ENCODE peak calls at places on chromosomes 5 and 9, in seven cellular contexts. F is endothelial cell of umbilical vein, O is heart left ventricle, G is Peyer's patch, T is GM13977, S is A549, B is choroid plexus epithelial cell. L is an unnamed sample.

GRCh38 chr5:101045689-101046088 is 142.6 kb upstream of the ST8SIA4 start:
- DNase-seq in F (peak), O (no peak), G (no peak), T (peak), S (no peak), B (peak), L (peak)

GRCh38 chr5:136457390-136458094 is 92.2 kb upstream of the TRPC7 start:
- DNase-seq in F (no peak), O (peak), G (no peak), T (no peak), S (no peak), B (no peak), L (no peak)

GRCh38 chr9:87464110-87464991 is 33.3 kb upstream of the DAPK1 start:
- DNase-seq in F (peak), O (no peak), G (no peak), T (peak), S (no peak), B (peak), L (peak)

GRCh38 chr9:135575995-135576631 is 14.6 kb downstream of the PAEP start:
- DNase-seq in F (no peak), O (no peak), G (peak), T (no peak), S (no peak), B (no peak), L (no peak)

GRCh38 chr5:131396015-131396414 is 132.2 kb downstream of the CDC42SE2 start:
- DNase-seq in F (no peak), O (no peak), G (no peak), T (peak), S (no peak), B (no peak), L (no peak)

GRCh38 chr5:115977988-115978387 is 15.7 kb downstream of the LVRN start:
- DNase-seq in F (peak), O (no peak), G (no peak), T (no peak), S (no peak), B (peak), L (no peak)

GRCh38 chr5:127031147-127031862 is 947 bp upstream of the MARCHF3 start:
- DNase-seq in F (no peak), O (peak), G (no peak), T (peak), S (peak), B (no peak), L (no peak)

GRCh38 chr9:120868676-120869359 is 8.2 kb downstream of the PHF19 start:
- DNase-seq in F (peak), O (peak), G (peak), T (peak), S (peak), B (peak), L (peak)

GRCh38 chr5:132501961-132502931 is 11.7 kb upstream of the IRF1 start:
- DNase-seq in F (no peak), O (peak), G (peak), T (no peak), S (no peak), B (peak), L (no peak)

GRCh38 chr9:38107811-38108304 is 38.8 kb upstream of the SHB start:
- DNase-seq in F (no peak), O (no peak), G (no peak), T (no peak), S (no peak), B (no peak), L (no peak)

GRCh38 chr5:170143710-170144109 is 38.0 kb downstream of the FOXI1 start:
- DNase-seq in F (no peak), O (no peak), G (no peak), T (no peak), S (no peak), B (no peak), L (no peak)

GRCh38 chr5:67156976-67157583 is 39.5 kb downstream of the CD180 start:
- DNase-seq in F (peak), O (no peak), G (peak), T (peak), S (peak), B (peak), L (peak)

GRCh38 chr9:117835798-117836197 is 131.6 kb downstream of the TLR4 start:
- DNase-seq in F (no peak), O (no peak), G (no peak), T (peak), S (no peak), B (no peak), L (no peak)

GRCh38 chr9:111957856-111958631 is 61.4 kb downstream of the UGCG start:
- DNase-seq in F (peak), O (no peak), G (no peak), T (no peak), S (no peak), B (peak), L (peak)

GRCh38 chr5:17248999-17249634 is 31.7 kb downstream of the BASP1 start:
- DNase-seq in F (peak), O (no peak), G (no peak), T (no peak), S (peak), B (peak), L (peak)

GRCh38 chr5:140481758-140482157 is 65.7 kb upstream of the EIF4EBP3 start:
- DNase-seq in F (no peak), O (no peak), G (no peak), T (no peak), S (no peak), B (peak), L (peak)

GRCh38 chr5:151917931-151918330 is 6.7 kb downstream of the GLRA1 start:
- DNase-seq in F (no peak), O (no peak), G (no peak), T (no peak), S (no peak), B (no peak), L (no peak)

GRCh38 chr5:153148624-153148976 is 341.9 kb upstream of the GRIA1 start:
- DNase-seq in F (no peak), O (no peak), G (no peak), T (no peak), S (no peak), B (no peak), L (no peak)

GRCh38 chr9:70101265-70101664 is 57.6 kb downstream of the MAMDC2 start:
- DNase-seq in F (no peak), O (no peak), G (no peak), T (no peak), S (no peak), B (peak), L (no peak)

GRCh38 chr5:144101616-144102015 is 68.8 kb downstream of the YIPF5 start:
- DNase-seq in F (no peak), O (no peak), G (no peak), T (no peak), S (no peak), B (no peak), L (no peak)

GRCh38 chr5:39495294-39495693 is 70.5 kb upstream of the DAB2 start:
- DNase-seq in F (peak), O (no peak), G (no peak), T (no peak), S (no peak), B (peak), L (no peak)

GRCh38 chr5:6667648-6668047 is 34.4 kb downstream of the SRD5A1 start:
- DNase-seq in F (no peak), O (no peak), G (no peak), T (no peak), S (no peak), B (no peak), L (no peak)

GRCh38 chr5:180333661-180334060 is 19.5 kb downstream of the GFPT2 start:
- DNase-seq in F (peak), O (no peak), G (no peak), T (no peak), S (peak), B (peak), L (no peak)

GRCh38 chr9:127166651-127167524 is 44.5 kb upstream of the ANGPTL2 start:
- DNase-seq in F (no peak), O (no peak), G (peak), T (peak), S (no peak), B (no peak), L (peak)

GRCh38 chr9:82789155-82789824 is 273.7 kb downstream of the RASEF start:
- DNase-seq in F (no peak), O (no peak), G (no peak), T (no peak), S (no peak), B (no peak), L (no peak)

GRCh38 chr9:28001096-28001495 is 427.8 kb upstream of the C9orf72 start:
- DNase-seq in F (no peak), O (no peak), G (no peak), T (no peak), S (no peak), B (no peak), L (no peak)

GRCh38 chr9:22210936-22211335 is 201.8 kb upstream of the CDKN2B start:
- DNase-seq in F (no peak), O (no peak), G (no peak), T (no peak), S (no peak), B (peak), L (no peak)

GRCh38 chr5:66814146-66814991 is 218.2 kb downstream of the MAST4 start:
- DNase-seq in F (peak), O (no peak), G (peak), T (peak), S (peak), B (peak), L (peak)

GRCh38 chr5:96844476-96844990 is 31.8 kb upstream of the ERAP2 start:
- DNase-seq in F (no peak), O (no peak), G (no peak), T (no peak), S (no peak), B (peak), L (no peak)

GRCh38 chr9:36074870-36075532 is 38.3 kb downstream of the RECK start:
- DNase-seq in F (peak), O (peak), G (peak), T (no peak), S (no peak), B (peak), L (peak)

GRCh38 chr9:128175102-128175563 is 15.1 kb downstream of the BBLN start:
- DNase-seq in F (no peak), O (no peak), G (no peak), T (no peak), S (no peak), B (peak), L (no peak)

GRCh38 chr9:136949239-136949816 is 2.7 kb upstream of the LCN12 start:
- DNase-seq in F (no peak), O (no peak), G (peak), T (no peak), S (no peak), B (no peak), L (no peak)

GRCh38 chr5:141869514-141869913 is 8.7 kb downstream of the PCDH1 start:
- DNase-seq in F (no peak), O (no peak), G (peak), T (no peak), S (no peak), B (no peak), L (no peak)

GRCh38 chr9:136484153-136485048 is 1.6 kb upstream of the SEC16A start:
- DNase-seq in F (no peak), O (no peak), G (peak), T (no peak), S (no peak), B (no peak), L (no peak)

GRCh38 chr5:96434201-96434645 is 1.2 kb upstream of the PCSK1 start:
- DNase-seq in F (peak), O (peak), G (peak), T (peak), S (peak), B (peak), L (peak)

GRCh38 chr5:137858223-137858916 is 9.3 kb upstream of the MYOT start:
- DNase-seq in F (no peak), O (no peak), G (no peak), T (peak), S (no peak), B (peak), L (no peak)

GRCh38 chr9:96253059-96253696 is 48.8 kb downstream of the HSD17B3 start:
- DNase-seq in F (no peak), O (no peak), G (no peak), T (no peak), S (no peak), B (no peak), L (no peak)

GRCh38 chr9:98806394-98807069 is 938 bp upstream of the GALNT12 start:
- DNase-seq in F (no peak), O (no peak), G (peak), T (no peak), S (no peak), B (peak), L (no peak)
- TF ChIP-seq CTCF in F (no peak), O (no peak), G (peak), T (no peak), S (peak), B (peak), L (peak)

DNA sequence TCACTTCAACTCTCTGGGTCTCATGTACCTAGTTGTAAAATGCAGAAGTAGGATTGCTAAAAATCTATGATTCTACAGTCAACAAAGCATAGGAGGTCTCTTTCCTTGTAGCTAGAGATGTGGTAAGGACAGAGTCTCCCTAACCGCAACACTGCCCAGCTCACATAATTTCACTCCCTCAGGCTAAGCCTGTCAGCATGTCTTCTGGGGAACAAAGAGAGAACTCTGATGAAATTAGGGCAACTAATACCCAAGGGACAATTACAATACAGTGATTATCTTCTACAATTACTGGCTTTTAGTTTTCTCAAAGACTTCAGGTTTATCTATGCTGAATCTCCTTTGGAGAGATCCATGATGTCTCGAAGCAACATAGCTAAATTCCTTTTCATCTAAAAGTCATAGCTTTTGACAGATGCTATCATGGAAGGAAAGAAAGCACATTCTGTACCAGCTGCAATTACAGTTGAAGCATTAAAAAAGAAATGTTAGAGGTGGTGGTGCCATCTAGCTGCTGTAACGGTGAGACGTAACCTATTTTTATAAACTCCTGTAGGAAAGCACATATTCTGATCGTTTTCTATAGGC is 141.1 kb upstream of the TARS1 start:
- DNase-seq in F (peak), O (no peak), G (peak), T (peak), S (peak), B (peak), L (peak)
- TF ChIP-seq CTCF in F (peak), O (peak), G (peak), T (peak), S (peak), B (peak), L (peak)

GRCh38 chr5:72465068-72465467 is 42.1 kb downstream of the ZNF366 start:
- DNase-seq in F (no peak), O (no peak), G (no peak), T (no peak), S (no peak), B (no peak), L (no peak)

GRCh38 chr5:72464071-72464470 is 43.1 kb downstream of the ZNF366 start:
- DNase-seq in F (peak), O (no peak), G (no peak), T (no peak), S (no peak), B (no peak), L (no peak)

GRCh38 chr5:72460413-72460812 is 46.8 kb downstream of the ZNF366 start:
- DNase-seq in F (no peak), O (no peak), G (no peak), T (no peak), S (no peak), B (no peak), L (no peak)

GRCh38 chr5:72465601-72466563 is 41.3 kb downstream of the ZNF366 start:
- DNase-seq in F (peak), O (no peak), G (no peak), T (peak), S (no peak), B (peak), L (no peak)

GRCh38 chr5:72463499-72464052 is 43.6 kb downstream of the ZNF366 start:
- DNase-seq in F (peak), O (no peak), G (no peak), T (no peak), S (no peak), B (no peak), L (no peak)
- TF ChIP-seq CTCF in F (peak), O (no peak), G (no peak), T (no peak), S (no peak), B (peak), L (no peak)

GRCh38 chr9:88661759-88662158 is 126.8 kb downstream of the NXNL2 start:
- DNase-seq in F (peak), O (no peak), G (no peak), T (no peak), S (no peak), B (peak), L (peak)

GRCh38 chr9:88658311-88658822 is 123.4 kb downstream of the NXNL2 start:
- DNase-seq in F (no peak), O (peak), G (no peak), T (no peak), S (no peak), B (peak), L (peak)

GRCh38 chr9:88657893-88658292 is 122.9 kb downstream of the NXNL2 start:
- DNase-seq in F (no peak), O (no peak), G (no peak), T (no peak), S (no peak), B (peak), L (no peak)

GRCh38 chr9:88659126-88659525 is 124.1 kb downstream of the NXNL2 start:
- DNase-seq in F (no peak), O (no peak), G (no peak), T (no peak), S (no peak), B (no peak), L (no peak)

DNA sequence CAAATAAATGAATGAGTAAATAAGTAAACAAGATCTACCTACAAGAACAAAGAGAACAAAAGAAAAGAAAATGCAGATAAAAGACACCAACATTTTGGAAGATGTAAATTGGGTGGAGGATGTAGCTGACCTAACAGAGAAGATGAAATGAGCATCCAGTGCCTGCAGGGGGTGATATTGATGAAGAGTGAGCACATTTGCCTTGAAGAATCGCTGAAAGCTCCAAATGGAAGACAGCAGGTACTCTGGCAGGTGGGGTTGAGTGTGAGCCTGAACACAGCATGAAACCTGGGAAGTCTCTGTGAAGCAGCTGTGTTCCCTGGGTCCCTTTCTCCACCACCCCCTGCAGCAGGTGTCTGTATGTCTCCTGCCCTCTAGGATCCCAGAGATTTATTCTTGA is 125.6 kb downstream of the NXNL2 start:
- DNase-seq in F (peak), O (no peak), G (no peak), T (no peak), S (no peak), B (peak), L (peak)
- TF ChIP-seq CTCF in F (peak), O (peak), G (no peak), T (peak), S (peak), B (peak), L (peak)

DNA sequence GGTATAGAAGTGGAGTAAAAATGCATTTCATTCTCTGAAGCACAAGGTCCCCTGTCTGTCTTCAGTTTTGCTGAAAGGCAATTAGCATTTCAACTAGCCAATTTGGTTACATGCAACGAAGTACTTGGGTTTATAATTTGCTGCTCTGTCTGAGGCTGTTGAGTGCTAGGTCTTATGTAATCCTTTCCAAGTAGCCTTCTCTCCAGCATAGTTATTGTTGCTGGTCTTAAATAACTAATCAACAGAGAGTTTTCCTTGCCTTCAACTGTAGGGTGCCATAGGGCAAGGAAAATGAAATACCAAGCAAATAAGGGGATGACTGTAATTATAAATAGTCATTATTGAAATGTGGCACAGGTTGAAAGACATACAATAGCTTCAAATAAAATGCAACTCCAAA is 4.6 kb downstream of the ADGRV1 start:
- DNase-seq in F (no peak), O (no peak), G (no peak), T (no peak), S (no peak), B (no peak), L (no peak)
- TF ChIP-seq CTCF in F (no peak), O (no peak), G (no peak), T (no peak), S (no peak), B (no peak), L (no peak)

DNA sequence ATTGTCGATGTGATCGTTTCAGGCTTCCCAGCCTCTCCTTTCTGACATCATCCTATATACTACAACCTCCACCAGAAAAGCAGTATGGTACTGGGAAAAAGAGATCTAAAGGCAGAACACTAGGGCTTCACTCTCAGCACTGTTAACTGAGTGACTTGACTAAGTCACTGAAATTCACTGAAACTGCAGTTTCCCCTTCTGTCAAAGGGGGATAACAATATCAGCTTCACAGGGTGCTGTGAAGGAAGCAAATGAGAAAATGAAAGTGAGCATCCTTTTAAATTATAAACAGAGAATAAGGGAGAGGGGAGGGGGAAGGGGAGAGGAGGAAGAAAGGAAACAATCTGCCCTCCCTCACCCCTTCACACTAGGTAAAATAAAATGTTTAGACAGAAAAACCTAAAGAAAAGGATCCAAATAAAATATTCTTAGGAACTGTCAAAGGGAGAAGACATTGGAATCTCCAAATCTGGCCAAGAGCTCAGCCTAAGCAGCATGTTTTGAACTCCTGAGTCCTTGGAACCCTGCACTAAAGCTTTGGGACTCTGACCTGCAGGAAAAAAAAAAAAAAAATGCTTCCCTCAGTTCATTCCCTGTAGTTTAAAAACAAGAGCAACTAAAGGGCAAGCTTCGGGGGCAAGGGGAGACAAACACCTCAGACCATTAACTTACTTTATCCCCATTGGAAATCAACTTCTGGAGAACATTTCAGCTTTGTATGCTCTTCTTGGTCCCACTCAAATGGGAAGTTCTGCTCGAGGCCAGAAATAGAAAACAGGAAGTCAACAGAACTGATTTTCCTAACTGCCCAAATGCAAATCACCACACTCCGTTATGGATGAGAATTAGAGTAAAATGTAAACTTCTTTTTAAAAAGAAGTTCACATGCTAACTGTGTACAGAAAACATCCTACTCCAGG is 178.3 kb downstream of the DEPDC1B start:
- DNase-seq in F (no peak), O (no peak), G (no peak), T (peak), S (no peak), B (no peak), L (no peak)
- TF ChIP-seq CTCF in F (no peak), O (no peak), G (no peak), T (no peak), S (no peak), B (no peak), L (no peak)

L was measured in A673.